ENCODE peak calls at places on chromosome 21, in eight cellular contexts. C, K, Q, S, D, F, R and O are unnamed samples.

GRCh38 chr21:34653522-34653921 is 15.3 kb upstream of the CLIC6 start:
- DNase-seq in C (no peak), K (no peak), Q (no peak), S (no peak), D (no peak), F (no peak), R (no peak), O (no peak)

GRCh38 chr21:15437873-15438272 is 291.9 kb upstream of the USP25 start:
- DNase-seq in C (peak), K (peak), Q (no peak), S (no peak), D (no peak), F (no peak), R (no peak), O (peak)

GRCh38 chr21:44279621-44280260 is 5.9 kb upstream of the AIRE start:
- DNase-seq in C (no peak), K (no peak), Q (no peak), S (no peak), D (no peak), F (no peak), R (no peak), O (no peak)

GRCh38 chr21:43712268-43712942 is 6.5 kb upstream of the PDXK start:
- DNase-seq in C (peak), K (no peak), Q (no peak), S (peak), D (no peak), F (peak), R (peak), O (no peak)

GRCh38 chr21:25997788-25998611 is 172.6 kb downstream of the APP start:
- DNase-seq in C (no peak), K (no peak), Q (no peak), S (no peak), D (no peak), F (no peak), R (no peak), O (no peak)

GRCh38 chr21:44969965-44970755 is 30.3 kb downstream of the SLX9 start:
- DNase-seq in C (no peak), K (no peak), Q (no peak), S (no peak), D (peak), F (no peak), R (no peak), O (peak)

GRCh38 chr21:38269567-38269917 is 12.8 kb downstream of the KCNJ15 start:
- DNase-seq in C (no peak), K (peak), Q (no peak), S (no peak), D (no peak), F (no peak), R (no peak), O (no peak)

GRCh38 chr21:43345746-43346409 is 81.1 kb downstream of the SIK1 start:
- DNase-seq in C (peak), K (no peak), Q (no peak), S (peak), D (peak), F (no peak), R (peak), O (peak)

GRCh38 chr21:20701235-20701634 is 297.0 kb upstream of the NCAM2 start:
- DNase-seq in C (no peak), K (no peak), Q (no peak), S (no peak), D (no peak), F (no peak), R (no peak), O (no peak)

GRCh38 chr21:35614412-35614901 is 445.9 kb downstream of the SETD4 start:
- DNase-seq in C (peak), K (no peak), Q (no peak), S (peak), D (peak), F (no peak), R (peak), O (no peak)

GRCh38 chr21:31103571-31104265 is 65.4 kb upstream of the KRTAP19-8 start:
- DNase-seq in C (no peak), K (no peak), Q (no peak), S (no peak), D (no peak), F (no peak), R (no peak), O (no peak)

GRCh38 chr21:31366825-31367224 is 22.8 kb upstream of the TIAM1 start:
- DNase-seq in C (peak), K (no peak), Q (no peak), S (no peak), D (peak), F (peak), R (peak), O (no peak)

GRCh38 chr21:43770066-43770655 is 5.9 kb downstream of the CSTB start:
- DNase-seq in C (no peak), K (no peak), Q (no peak), S (no peak), D (no peak), F (no peak), R (no peak), O (no peak)

GRCh38 chr21:22758478-22758877 is 1760.3 kb downstream of the NCAM2 start:
- DNase-seq in C (peak), K (no peak), Q (no peak), S (no peak), D (no peak), F (no peak), R (no peak), O (no peak)

GRCh38 chr21:44973598-44973997 is 33.8 kb downstream of the SLX9 start:
- DNase-seq in C (no peak), K (no peak), Q (no peak), S (no peak), D (no peak), F (no peak), R (no peak), O (no peak)

GRCh38 chr21:44083631-44084291 is 23.4 kb upstream of the PWP2 start:
- DNase-seq in C (no peak), K (no peak), Q (no peak), S (no peak), D (peak), F (no peak), R (no peak), O (no peak)

GRCh38 chr21:10521091-10521598 is at the start of gene TPTE:
- DNase-seq in C (no peak), K (no peak), Q (no peak), S (no peak), D (no peak), F (no peak), R (no peak), O (no peak)

GRCh38 chr21:45139473-45139872 is 65.1 kb downstream of the ADARB1 start:
- DNase-seq in C (no peak), K (no peak), Q (no peak), S (no peak), D (no peak), F (no peak), R (no peak), O (peak)

GRCh38 chr21:37006243-37006520 is 320 bp upstream of the RIPPLY3 start:
- DNase-seq in C (no peak), K (no peak), Q (no peak), S (no peak), D (no peak), F (no peak), R (no peak), O (no peak)
- TF ChIP-seq CTCF in C (no peak), K (no peak), Q (no peak), S (no peak), D (no peak), F (no peak), R (no peak), O (no peak)

GRCh38 chr21:36813071-36813470 is 114.2 kb downstream of the SIM2 start:
- DNase-seq in C (no peak), K (no peak), Q (no peak), S (no peak), D (no peak), F (no peak), R (no peak), O (no peak)
- TF ChIP-seq CTCF in C (no peak), K (no peak), Q (no peak), S (no peak), D (no peak), F (no peak), R (no peak), O (no peak)

GRCh38 chr21:28337319-28337718 is 655.4 kb downstream of the LTN1 start:
- DNase-seq in C (peak), K (no peak), Q (no peak), S (no peak), D (no peak), F (no peak), R (peak), O (no peak)
- TF ChIP-seq CTCF in C (peak), K (no peak), Q (peak), S (no peak), D (peak), F (peak), R (peak), O (no peak)

GRCh38 chr21:46229923-46230260 is 1.3 kb upstream of the LSS start:
- DNase-seq in C (no peak), K (no peak), Q (no peak), S (no peak), D (no peak), F (no peak), R (no peak), O (no peak)

GRCh38 chr21:46226920-46227599 is 1.5 kb downstream of the LSS start:
- DNase-seq in C (peak), K (peak), Q (no peak), S (no peak), D (peak), F (peak), R (peak), O (no peak)

GRCh38 chr21:46227811-46228344 is 696 bp downstream of the LSS start:
- DNase-seq in C (peak), K (peak), Q (no peak), S (no peak), D (no peak), F (peak), R (peak), O (no peak)

GRCh38 chr21:46229133-46229922 is 754 bp upstream of the LSS start:
- DNase-seq in C (no peak), K (peak), Q (no peak), S (peak), D (no peak), F (peak), R (peak), O (peak)

DNA sequence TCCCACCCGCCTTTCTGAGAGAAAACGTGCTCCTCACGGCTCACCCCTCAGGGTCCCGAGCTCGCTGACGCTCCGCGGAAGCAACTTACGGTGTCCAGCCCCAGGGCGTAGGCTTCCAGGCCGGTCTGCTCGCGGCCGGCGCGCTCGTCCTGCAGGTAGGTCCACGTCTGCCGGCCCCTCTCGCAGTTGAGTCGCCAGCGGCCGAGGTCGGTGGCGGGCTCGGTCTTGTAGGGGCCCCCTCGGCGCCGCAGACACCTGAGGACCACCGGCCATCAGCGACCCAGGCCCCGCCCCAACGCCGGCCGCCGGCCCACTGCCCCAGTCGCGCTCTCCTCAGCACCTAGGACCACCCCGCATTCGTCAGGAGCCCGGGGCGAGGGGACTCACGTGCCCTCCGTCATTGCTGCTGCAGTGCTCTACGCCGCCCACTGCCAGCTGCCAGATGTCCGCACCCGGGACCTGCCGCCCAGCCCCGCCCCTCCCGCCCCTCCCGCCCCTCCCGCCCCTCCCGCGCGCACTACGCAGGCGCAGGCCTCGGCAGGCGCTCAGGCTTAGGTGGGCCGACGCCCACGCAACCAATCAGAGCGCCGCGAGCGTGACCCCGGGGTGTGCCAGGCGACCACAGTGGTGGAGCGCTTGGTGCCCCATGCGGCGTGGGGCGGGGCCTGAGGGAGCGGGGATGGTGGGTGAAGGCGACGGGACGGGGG is at the start of gene LSS:
- DNase-seq in C (peak), K (peak), Q (peak), S (peak), D (peak), F (peak), R (peak), O (peak)
- TF ChIP-seq CTCF in C (no peak), K (no peak), Q (no peak), S (no peak), D (no peak), F (no peak), R (no peak), O (no peak)

GRCh38 chr21:33558777-33559421 is 16.1 kb downstream of the SON start:
- DNase-seq in C (no peak), K (no peak), Q (no peak), S (no peak), D (no peak), F (no peak), R (no peak), O (no peak)
- TF ChIP-seq CTCF in C (no peak), K (no peak), Q (no peak), S (no peak), D (no peak), F (no peak), R (no peak), O (no peak)

DNA sequence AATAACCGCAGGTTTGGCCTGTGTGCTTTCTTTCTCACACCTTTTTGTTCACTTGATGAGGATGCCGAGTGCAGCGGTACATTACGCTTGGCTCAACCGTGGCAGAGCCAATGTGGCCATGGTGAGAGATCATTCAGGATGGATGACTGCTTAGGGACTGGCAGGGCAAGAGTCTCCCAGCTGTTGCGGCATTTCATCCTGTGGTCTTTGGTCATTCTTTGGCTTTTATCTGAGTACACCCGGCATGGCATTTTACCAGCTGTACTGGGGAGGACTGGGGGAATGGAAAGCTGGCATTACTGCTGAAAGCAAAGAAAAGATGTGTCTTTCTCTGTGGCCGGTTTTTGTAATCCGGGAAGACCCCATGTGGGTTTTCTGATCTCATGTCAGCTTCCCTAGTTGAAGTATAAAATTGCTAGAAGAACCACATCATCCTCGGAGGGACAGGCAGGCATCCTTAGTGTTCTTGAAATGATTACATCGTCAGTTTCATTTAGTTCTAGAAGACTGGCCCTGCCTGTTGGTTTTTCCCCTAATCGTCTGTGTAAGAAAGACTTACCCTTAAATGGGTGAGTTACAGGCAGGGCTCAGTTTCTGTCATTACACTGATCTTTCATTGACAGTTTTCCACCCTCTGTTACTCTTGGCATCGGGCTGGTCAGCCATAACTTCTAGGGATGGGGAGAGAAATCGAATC is 15.1 kb downstream of the PCP4 start:
- DNase-seq in C (no peak), K (no peak), Q (no peak), S (no peak), D (no peak), F (no peak), R (no peak), O (no peak)
- TF ChIP-seq CTCF in C (no peak), K (no peak), Q (no peak), S (no peak), D (no peak), F (no peak), R (no peak), O (no peak)

GRCh38 chr21:41410361-41410760 is 15.7 kb upstream of the MX1 start:
- DNase-seq in C (no peak), K (no peak), Q (no peak), S (no peak), D (no peak), F (no peak), R (no peak), O (no peak)

GRCh38 chr21:41410767-41411448 is 15.1 kb upstream of the MX1 start:
- DNase-seq in C (peak), K (no peak), Q (no peak), S (no peak), D (no peak), F (no peak), R (no peak), O (no peak)

GRCh38 chr21:41407541-41408460 is 18.2 kb upstream of the MX1 start:
- DNase-seq in C (no peak), K (no peak), Q (no peak), S (no peak), D (no peak), F (no peak), R (no peak), O (no peak)

GRCh38 chr21:41406340-41406739 is 19.7 kb upstream of the MX1 start:
- DNase-seq in C (peak), K (no peak), Q (no peak), S (no peak), D (no peak), F (no peak), R (no peak), O (peak)

DNA sequence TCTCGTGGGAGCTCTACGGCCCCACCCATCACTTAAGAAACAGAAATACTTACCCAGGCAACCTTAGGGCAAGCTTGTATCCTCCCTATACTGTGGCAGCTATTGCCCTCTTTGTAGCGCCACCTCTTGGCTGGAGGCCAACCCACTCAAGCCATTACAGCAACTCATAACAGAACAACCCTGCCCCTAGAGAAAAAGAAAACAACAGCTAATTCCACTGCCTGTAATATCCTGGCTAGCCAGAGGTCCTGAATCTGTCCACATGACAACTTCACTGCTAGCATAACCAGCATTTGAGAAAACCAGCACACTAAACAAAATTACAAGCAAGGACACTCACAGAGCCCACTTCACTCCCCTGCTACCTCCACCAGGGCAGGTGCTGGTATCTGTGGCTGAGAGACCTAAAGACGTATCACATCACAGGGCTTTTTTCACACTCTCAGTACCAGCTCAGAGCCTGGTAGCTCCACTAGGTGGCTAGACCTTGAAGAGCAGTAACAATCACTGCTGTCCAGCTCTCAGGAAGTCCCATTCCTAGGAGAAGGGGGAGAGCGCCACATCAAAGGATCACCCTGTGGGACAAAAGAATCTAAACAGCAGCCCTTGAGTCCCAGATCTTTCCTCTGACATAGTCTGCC is 14.5 kb upstream of the MX1 start:
- DNase-seq in C (peak), K (no peak), Q (no peak), S (no peak), D (no peak), F (no peak), R (no peak), O (no peak)
- TF ChIP-seq CTCF in C (no peak), K (no peak), Q (peak), S (no peak), D (peak), F (no peak), R (no peak), O (no peak)

GRCh38 chr21:24220466-24220865 is 1386.8 kb downstream of the MRPL39 start:
- DNase-seq in C (no peak), K (no peak), Q (no peak), S (no peak), D (no peak), F (no peak), R (no peak), O (no peak)
- TF ChIP-seq CTCF in C (no peak), K (no peak), Q (no peak), S (no peak), D (no peak), F (no peak), R (no peak), O (no peak)